ENCODE peak calls at places on chromosomes 12 and 14, in eight cellular contexts. T is endothelial cell of umbilical vein, W is A549, V is upper lobe of left lung, K is HepG2, G is gastrocnemius medialis, L is K562, H is ovary. R is an unnamed sample.
A peak's percentile ranks its signal among the peaks of the same experiment; 100 is the strongest.

GRCh38 chr14:89507521-89507920 is 90.5 kb upstream of the FOXN3 start:
- DNase-seq in T (peak; percentile 76), W (peak; percentile 9), V (no peak), K (peak; percentile 32), G (no peak), L (no peak), H (no peak), R (no peak)

GRCh38 chr12:66755727-66756395 is 77.0 kb upstream of the GRIP1 start:
- DNase-seq in T (no peak), W (no peak), V (no peak), K (no peak), G (no peak), L (no peak), H (no peak), R (peak; percentile 24)

GRCh38 chr14:60085085-60085484 is 6.6 kb upstream of the PCNX4 start:
- DNase-seq in T (no peak), W (no peak), V (no peak), K (no peak), G (no peak), L (no peak), H (no peak), R (peak; percentile 32)

GRCh38 chr12:131855521-131856142 is 27.4 kb downstream of the MMP17 start:
- DNase-seq in T (no peak), W (no peak), V (peak; percentile 76), K (no peak), G (no peak), L (no peak), H (no peak), R (no peak)

GRCh38 chr12:121724930-121725329 is 12.4 kb downstream of the TMEM120B start:
- DNase-seq in T (peak; percentile 26), W (no peak), V (no peak), K (no peak), G (no peak), L (no peak), H (no peak), R (no peak)

GRCh38 chr12:108921946-108922345 is 42.1 kb downstream of the DAO start:
- DNase-seq in T (no peak), W (no peak), V (no peak), K (peak; percentile 59), G (no peak), L (no peak), H (no peak), R (no peak)

GRCh38 chr12:132160671-132161045 is 16.4 kb downstream of the NOC4L start:
- DNase-seq in T (no peak), W (no peak), V (no peak), K (no peak), G (no peak), L (no peak), H (peak; percentile 21), R (no peak)

GRCh38 chr12:27006797-27007467 is 7.3 kb downstream of the TM7SF3 start:
- DNase-seq in T (no peak), W (no peak), V (no peak), K (no peak), G (no peak), L (no peak), H (no peak), R (no peak)

GRCh38 chr12:121590476-121591143 is 9.8 kb upstream of the KDM2B start:
- DNase-seq in T (no peak), W (no peak), V (no peak), K (peak; percentile 58), G (no peak), L (peak; percentile 47), H (no peak), R (peak; percentile 39)

DNA sequence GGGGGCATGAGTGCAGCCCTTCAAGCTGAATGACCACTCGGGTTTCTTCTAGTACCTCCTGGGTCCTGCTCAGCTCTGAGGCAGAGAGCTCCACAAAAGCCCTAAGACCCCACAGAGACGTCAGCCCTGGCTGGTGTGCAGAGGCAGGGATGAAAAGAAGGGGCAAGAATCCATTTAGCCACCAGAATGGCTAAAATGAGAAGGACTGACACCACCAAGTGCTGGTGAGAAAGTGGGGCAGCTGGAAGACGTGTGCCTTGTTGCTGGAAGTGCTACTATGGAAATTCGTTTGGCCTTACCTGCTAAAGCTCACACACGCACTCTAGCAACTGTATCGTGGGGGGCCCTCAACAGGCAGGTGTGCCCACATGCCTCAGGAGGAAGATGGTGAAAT is 26.7 kb downstream of the RILPL1 start:
- DNase-seq in T (no peak), W (no peak), V (no peak), K (no peak), G (no peak), L (no peak), H (no peak), R (no peak)
- H3K4me3 ChIP-seq in T (no peak overlapping the region), W (no peak overlapping the region), V (no peak overlapping the region), K (no peak overlapping the region), G (no peak overlapping the region), L (no peak overlapping the region), H (no peak overlapping the region), R (no peak overlapping the region)

GRCh38 chr12:47896022-47896421 is 8.8 kb downstream of the VDR start:
- DNase-seq in T (no peak), W (no peak), V (no peak), K (no peak), G (no peak), L (no peak), H (no peak), R (no peak)

GRCh38 chr12:47894652-47895051 is 10.1 kb downstream of the VDR start:
- DNase-seq in T (no peak), W (no peak), V (no peak), K (no peak), G (no peak), L (no peak), H (no peak), R (no peak)

GRCh38 chr12:47894068-47894467 is 10.7 kb downstream of the VDR start:
- DNase-seq in T (no peak), W (no peak), V (no peak), K (no peak), G (no peak), L (no peak), H (no peak), R (no peak)

GRCh38 chr12:47899466-47899865 is 5.3 kb downstream of the VDR start:
- DNase-seq in T (no peak), W (no peak), V (no peak), K (no peak), G (no peak), L (no peak), H (no peak), R (no peak)

DNA sequence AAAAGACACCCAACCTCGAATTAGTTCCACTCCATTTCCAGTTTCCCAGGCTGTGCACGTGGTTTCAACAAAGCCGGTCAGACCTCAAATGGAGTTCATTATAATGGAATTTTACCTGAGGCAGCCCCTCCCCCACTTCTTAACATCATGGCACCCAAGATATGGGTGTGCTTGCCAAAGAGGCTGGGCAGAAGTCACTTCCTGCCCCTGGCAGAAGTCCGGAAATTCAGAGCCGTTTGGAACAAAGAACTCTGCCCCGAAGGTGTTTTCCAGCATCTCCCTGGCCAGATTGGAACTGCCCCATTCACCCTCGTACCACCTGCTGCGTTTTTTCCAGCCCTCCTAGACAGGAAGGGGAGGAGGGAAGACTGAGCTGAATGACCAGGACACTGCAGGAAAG is 8.2 kb downstream of the VDR start:
- DNase-seq in T (peak; percentile 19), W (peak; percentile 41), V (no peak), K (no peak), G (no peak), L (no peak), H (no peak), R (no peak)
- TF ChIP-seq POLR2A in T (no peak), W (no peak), V (no peak), K (no peak), G (no peak), L (no peak), H (no peak), R (no peak)

GRCh38 chr14:75967866-75968265 is 13.9 kb downstream of the TGFB3 start:
- DNase-seq in T (no peak), W (no peak), V (no peak), K (no peak), G (no peak), L (no peak), H (no peak), R (no peak)

GRCh38 chr14:75969891-75970290 is 11.9 kb downstream of the TGFB3 start:
- DNase-seq in T (no peak), W (no peak), V (no peak), K (no peak), G (peak; percentile 42), L (no peak), H (no peak), R (no peak)

GRCh38 chr14:75970989-75971388 is 10.8 kb downstream of the TGFB3 start:
- DNase-seq in T (no peak), W (no peak), V (no peak), K (no peak), G (no peak), L (no peak), H (no peak), R (no peak)

GRCh38 chr14:75969126-75969525 is 12.7 kb downstream of the TGFB3 start:
- DNase-seq in T (no peak), W (no peak), V (no peak), K (no peak), G (no peak), L (no peak), H (no peak), R (no peak)

GRCh38 chr14:75968461-75968860 is 13.3 kb downstream of the TGFB3 start:
- DNase-seq in T (no peak), W (no peak), V (no peak), K (no peak), G (peak; percentile 40), L (no peak), H (no peak), R (no peak)
- H3K4me3 ChIP-seq in T (no peak overlapping the region), W (no peak overlapping the region), V (no peak overlapping the region), K (no peak overlapping the region), G (no peak overlapping the region), L (no peak overlapping the region), H (no peak overlapping the region), R (no peak overlapping the region)

GRCh38 chr14:21825147-21825743 is 151.6 kb upstream of the OR4E1 start:
- DNase-seq in T (peak; percentile 37), W (peak; percentile 59), V (no peak), K (peak; percentile 68), G (no peak), L (peak; percentile 38), H (no peak), R (peak; percentile 66)
- TF ChIP-seq POLR2A in T (no peak), W (no peak), V (no peak), K (no peak), G (no peak), L (no peak), H (no peak), R (no peak)

DNA sequence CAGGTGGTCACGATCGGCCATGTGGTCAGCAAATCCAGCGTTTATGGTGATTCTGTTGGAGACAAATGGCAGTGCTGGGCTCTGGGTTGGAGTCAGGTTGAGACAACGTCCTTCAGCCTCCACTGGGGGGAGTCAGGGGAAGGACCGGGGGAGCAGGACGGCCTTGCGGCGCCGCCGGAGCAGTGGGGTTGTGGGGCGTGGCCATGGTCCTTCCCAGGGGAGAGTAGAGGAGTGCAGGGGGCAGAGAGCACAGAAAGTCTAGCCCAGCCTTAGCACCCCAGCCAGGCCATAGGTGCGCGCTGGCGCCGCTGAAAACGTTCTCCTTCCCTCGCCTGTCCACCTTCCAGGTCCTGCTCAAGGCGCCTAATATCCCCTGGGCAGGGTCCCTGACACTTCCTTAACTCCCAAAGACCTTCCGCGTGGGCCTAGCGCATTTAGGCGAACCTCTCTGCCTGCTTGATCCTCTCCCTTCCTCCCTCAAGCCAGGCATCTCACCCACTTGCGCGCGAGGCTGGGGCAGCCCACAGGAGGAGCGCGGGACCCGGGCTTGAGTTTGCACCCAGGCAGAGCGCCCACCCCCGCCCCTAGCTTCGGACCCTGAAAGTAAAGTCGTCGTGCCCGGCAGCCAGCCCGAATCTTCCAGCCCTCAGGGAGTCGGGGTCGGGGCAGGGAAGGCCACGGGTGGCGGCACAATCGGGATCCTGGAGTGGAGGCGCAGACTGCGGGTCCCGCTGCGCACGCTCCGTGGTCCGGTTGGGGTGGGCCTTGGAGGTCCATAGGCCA is 3.1 kb upstream of the KIF26A start:
- DNase-seq in T (peak; percentile 29), W (peak; percentile 72), V (peak; percentile 74), K (peak; percentile 4), G (no peak), L (no peak), H (peak; percentile 20), R (peak; percentile 57)
- H3K4me3 ChIP-seq in T (no peak overlapping the region), W (peak overlapping the region; percentile 55), V (no peak overlapping the region), K (no peak overlapping the region), G (no peak overlapping the region), L (no peak overlapping the region), H (no peak overlapping the region), R (no peak overlapping the region)

R was measured in NB4.